ENCODE peak calls at places on chromosomes 12 and 14, in five cellular contexts. C is SK-N-SH, Y is HCT116, T is MM.1S, O is neural progenitor cell. K is an unnamed sample.

GRCh38 chr14:90204516-90204915 is 51.8 kb upstream of the PSMC1 start:
- DNase-seq in C (no peak), Y (no peak), T (no peak), O (no peak), K (no peak)

GRCh38 chr14:34078117-34078743 is 127.4 kb upstream of the EGLN3 start:
- DNase-seq in C (no peak), Y (no peak), T (no peak), O (no peak), K (peak)

GRCh38 chr12:121892673-121893561 is 4.3 kb downstream of the PSMD9 start:
- DNase-seq in C (no peak), Y (no peak), T (no peak), O (no peak), K (peak)

GRCh38 chr14:64293976-64294671 is at the start of gene ESR2:
- DNase-seq in C (peak), Y (no peak), T (peak), O (peak), K (peak)

GRCh38 chr12:100953677-100954076 is 159.1 kb downstream of the ANO4 start:
- DNase-seq in C (no peak), Y (no peak), T (no peak), O (no peak), K (no peak)

GRCh38 chr14:36507847-36508417 is 12.1 kb downstream of the NKX2-1 start:
- DNase-seq in C (no peak), Y (no peak), T (no peak), O (no peak), K (no peak)

GRCh38 chr12:93896427-93896826 is 219.3 kb downstream of the CRADD start:
- DNase-seq in C (peak), Y (no peak), T (no peak), O (peak), K (no peak)

GRCh38 chr12:131622422-131622955 is 88.4 kb upstream of the SFSWAP start:
- DNase-seq in C (no peak), Y (no peak), T (no peak), O (no peak), K (no peak)

GRCh38 chr14:58876613-58877012 is 238.9 kb downstream of the DACT1 start:
- DNase-seq in C (no peak), Y (no peak), T (no peak), O (no peak), K (no peak)

GRCh38 chr12:51622564-51622963 is 31.5 kb downstream of the SCN8A start:
- DNase-seq in C (no peak), Y (no peak), T (no peak), O (no peak), K (peak)

GRCh38 chr12:129901256-129901655 is 2.6 kb downstream of the TMEM132D start:
- DNase-seq in C (no peak), Y (no peak), T (no peak), O (no peak), K (no peak)

GRCh38 chr12:117363263-117363662 is 1.8 kb upstream of the NOS1 start:
- DNase-seq in C (no peak), Y (no peak), T (no peak), O (no peak), K (no peak)

GRCh38 chr14:23485311-23485710 is 15.8 kb downstream of the NGDN start:
- DNase-seq in C (no peak), Y (no peak), T (no peak), O (no peak), K (no peak)

GRCh38 chr14:102504951-102505600 is 4.5 kb downstream of the ANKRD9 start:
- DNase-seq in C (no peak), Y (no peak), T (no peak), O (no peak), K (no peak)

GRCh38 chr14:54489731-54490447 is 1.1 kb upstream of the GMFB start:
- DNase-seq in C (no peak), Y (no peak), T (no peak), O (no peak), K (peak)

GRCh38 chr12:70393787-70394519 is 27.9 kb downstream of the KCNMB4 start:
- DNase-seq in C (no peak), Y (no peak), T (no peak), O (no peak), K (peak)

GRCh38 chr12:53098354-53098981 is 1.0 kb downstream of the IGFBP6 start:
- DNase-seq in C (no peak), Y (peak), T (peak), O (no peak), K (peak)

GRCh38 chr12:124915249-124916236 is 1.1 kb upstream of the UBC start:
- DNase-seq in C (no peak), Y (no peak), T (peak), O (peak), K (peak)

GRCh38 chr14:61474671-61475070 is 153.3 kb downstream of the PRKCH start:
- DNase-seq in C (no peak), Y (no peak), T (no peak), O (no peak), K (no peak)

GRCh38 chr12:93943766-93944165 is 204.6 kb upstream of the PLXNC1 start:
- DNase-seq in C (no peak), Y (peak), T (no peak), O (no peak), K (peak)

GRCh38 chr14:92108345-92109254 is 2.2 kb upstream of the ATXN3 start:
- DNase-seq in C (no peak), Y (no peak), T (no peak), O (peak), K (no peak)

GRCh38 chr12:118136559-118137003 is 657 bp downstream of the PEBP1 start:
- DNase-seq in C (peak), Y (no peak), T (peak), O (peak), K (peak)

GRCh38 chr12:123076604-123077297 is 74.1 kb downstream of the PITPNM2 start:
- DNase-seq in C (peak), Y (no peak), T (no peak), O (no peak), K (peak)

GRCh38 chr12:25001311-25001710 is 52.4 kb upstream of the BCAT1 start:
- DNase-seq in C (no peak), Y (no peak), T (no peak), O (no peak), K (no peak)

GRCh38 chr12:43891856-43892574 is 56.1 kb downstream of the TMEM117 start:
- DNase-seq in C (no peak), Y (no peak), T (no peak), O (no peak), K (peak)

GRCh38 chr12:94143444-94143843 is 4.9 kb upstream of the PLXNC1 start:
- DNase-seq in C (no peak), Y (no peak), T (no peak), O (no peak), K (no peak)

GRCh38 chr12:14845350-14845750 is 2.0 kb upstream of the ART4 start:
- DNase-seq in C (peak), Y (peak), T (peak), O (peak), K (peak)

GRCh38 chr14:56318393-56319115 is 200.3 kb downstream of the PELI2 start:
- DNase-seq in C (no peak), Y (no peak), T (no peak), O (no peak), K (no peak)

GRCh38 chr14:24335461-24336146 is 733 bp upstream of the ADCY4 start:
- DNase-seq in C (peak), Y (no peak), T (no peak), O (no peak), K (no peak)

GRCh38 chr12:108424026-108424425 is 84.9 kb upstream of the CMKLR1 start:
- DNase-seq in C (no peak), Y (no peak), T (no peak), O (no peak), K (peak)

GRCh38 chr12:51183816-51184215 is 10.9 kb upstream of the TFCP2 start:
- DNase-seq in C (peak), Y (no peak), T (no peak), O (no peak), K (peak)

GRCh38 chr14:100904307-100905019 is 941 bp upstream of the RTL1 start:
- DNase-seq in C (peak), Y (no peak), T (no peak), O (peak), K (peak)

DNA sequence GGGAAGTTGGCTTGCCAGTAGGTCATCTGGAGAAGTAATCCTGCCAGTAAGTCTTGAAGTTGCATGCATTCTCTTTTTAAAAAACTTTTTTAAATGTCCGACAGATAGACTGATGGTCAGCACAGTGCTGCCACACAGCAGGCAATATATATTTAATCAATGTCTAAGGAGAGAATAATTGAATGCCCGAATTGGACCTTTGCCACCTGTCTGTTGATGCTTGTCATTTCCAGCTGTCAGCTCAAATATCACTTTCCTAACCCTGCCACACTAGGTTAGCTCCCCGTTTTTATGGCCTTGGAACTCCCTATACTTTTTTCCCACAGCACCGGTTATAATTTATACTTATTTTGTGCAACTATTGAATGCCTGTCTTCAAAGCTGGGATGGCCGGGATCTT is 2.1 kb upstream of the SLC15A4 start:
- DNase-seq in C (no peak), Y (no peak), T (no peak), O (no peak), K (no peak)
- TF ChIP-seq EZH2phosphoT487 in C (no peak), Y (no peak), T (no peak), O (no peak), K (no peak)

DNA sequence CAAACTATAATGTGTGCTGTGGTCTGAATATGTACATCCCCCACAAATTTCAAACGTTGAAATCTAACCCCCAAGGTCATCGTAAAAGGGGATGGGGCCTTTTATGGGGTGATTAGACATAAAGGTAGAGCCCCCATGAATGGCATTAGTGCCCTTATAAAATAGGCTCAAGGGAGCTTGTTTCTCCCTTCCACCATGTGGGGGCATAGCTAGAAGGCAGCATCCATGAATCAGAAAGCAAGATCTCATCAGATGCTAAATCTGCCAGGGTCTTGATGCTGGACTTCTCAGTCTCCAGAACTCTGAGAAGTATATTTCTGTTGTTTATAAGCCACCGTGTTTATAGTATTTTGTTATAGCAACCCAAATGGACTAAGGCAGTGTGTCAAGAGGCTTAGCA is 33.4 kb upstream of the IGF1 start:
- DNase-seq in C (no peak), Y (no peak), T (no peak), O (no peak), K (no peak)
- TF ChIP-seq CTCF in C (no peak), Y (no peak), T (no peak), O (peak), K (no peak)

DNA sequence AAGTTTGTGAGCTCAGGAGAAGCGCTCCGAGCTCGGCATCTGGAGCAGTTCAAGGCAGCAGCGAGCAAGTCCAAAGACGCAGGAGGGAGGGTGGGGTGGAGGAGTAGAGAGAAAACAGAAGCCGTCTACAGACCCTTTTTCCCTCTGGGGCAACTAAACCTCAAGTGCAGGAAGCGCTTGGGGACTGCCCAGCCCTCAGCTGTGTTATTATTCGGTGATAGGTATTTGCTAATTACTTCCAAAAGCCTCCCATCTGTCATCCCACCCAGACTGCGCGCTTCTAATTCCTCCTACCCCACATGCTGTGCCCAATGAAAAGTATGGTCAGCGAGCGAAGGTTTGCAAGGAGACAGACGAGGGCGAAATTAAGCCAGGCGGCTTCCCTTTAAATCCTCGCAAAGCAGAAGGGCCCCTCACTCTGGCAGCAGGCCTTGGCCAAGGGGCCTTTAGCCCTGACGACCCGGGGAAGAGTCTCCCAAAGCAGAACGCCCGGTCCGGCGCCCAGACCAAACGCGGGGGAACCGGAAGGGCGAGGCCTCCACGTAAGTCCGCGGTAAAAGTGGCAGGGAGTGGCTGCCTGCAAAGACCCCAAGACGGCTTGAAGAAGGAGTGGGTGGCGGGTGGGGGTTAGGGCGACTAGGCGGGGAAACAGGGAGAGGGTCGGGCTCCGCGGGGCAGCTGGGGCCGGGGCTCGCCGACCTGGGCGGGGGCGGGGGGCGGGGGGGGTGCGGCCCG is 502 bp upstream of the CD9 start:
- DNase-seq in C (no peak), Y (no peak), T (peak), O (peak), K (peak)
- H3K9ac ChIP-seq in C (peak), Y (peak), T (peak), O (no peak), K (peak)

DNA sequence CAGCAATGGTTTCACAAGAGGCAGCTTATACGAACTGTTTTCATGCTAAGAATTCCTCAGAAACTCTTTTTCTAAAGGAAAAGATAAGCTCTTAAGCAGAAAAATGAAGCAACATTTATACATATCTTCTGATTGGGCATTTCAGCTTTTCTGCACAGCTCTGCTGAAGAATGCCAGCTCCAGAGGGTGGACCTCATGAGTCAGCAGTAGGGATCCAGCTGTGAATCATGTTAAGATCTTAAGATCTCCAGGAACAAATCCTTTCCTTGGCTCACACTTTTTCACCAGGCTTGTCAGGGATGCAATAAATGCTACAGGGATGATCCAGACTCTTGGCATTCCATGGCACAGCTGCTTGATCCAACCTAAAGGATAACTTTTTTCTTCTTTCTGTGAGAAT is 477.1 kb upstream of the CCDC196 start:
- DNase-seq in C (no peak), Y (peak), T (no peak), O (peak), K (peak)
- TF ChIP-seq EZH2phosphoT487 in C (no peak), Y (no peak), T (no peak), O (no peak), K (no peak)

DNA sequence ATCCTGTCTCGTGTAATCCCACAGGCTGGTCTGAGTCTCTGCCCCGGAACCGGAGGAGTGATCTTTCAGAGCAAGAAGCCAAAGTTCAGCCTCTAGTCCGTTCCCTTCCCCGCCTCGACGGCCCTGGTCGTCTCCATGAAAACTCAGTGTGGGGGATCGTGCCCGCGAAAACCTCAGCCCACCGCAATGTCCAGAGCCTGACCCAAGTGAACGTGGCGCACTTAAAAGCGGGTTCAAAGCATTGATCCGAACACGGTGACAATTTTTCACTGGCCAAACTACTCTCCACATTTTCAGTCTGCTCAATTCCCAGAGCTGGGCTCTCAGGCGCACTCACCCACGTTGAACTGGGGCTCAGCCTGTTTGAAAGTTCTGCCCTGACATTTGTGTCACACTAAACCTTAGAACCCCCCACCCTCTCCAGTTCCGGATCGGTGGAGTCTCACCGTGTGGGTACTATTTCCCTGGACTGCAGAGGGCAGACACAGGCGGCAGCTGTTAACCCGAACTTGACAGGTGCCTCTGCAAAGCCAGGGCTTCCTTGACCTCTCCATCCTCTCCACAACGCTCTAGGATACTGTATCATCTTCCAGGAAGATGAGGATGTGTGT is 883 bp upstream of the PRICKLE1 start:
- DNase-seq in C (peak), Y (no peak), T (peak), O (peak), K (peak)
- TF ChIP-seq CTCF in C (no peak), Y (peak), T (no peak), O (no peak), K (peak)

DNA sequence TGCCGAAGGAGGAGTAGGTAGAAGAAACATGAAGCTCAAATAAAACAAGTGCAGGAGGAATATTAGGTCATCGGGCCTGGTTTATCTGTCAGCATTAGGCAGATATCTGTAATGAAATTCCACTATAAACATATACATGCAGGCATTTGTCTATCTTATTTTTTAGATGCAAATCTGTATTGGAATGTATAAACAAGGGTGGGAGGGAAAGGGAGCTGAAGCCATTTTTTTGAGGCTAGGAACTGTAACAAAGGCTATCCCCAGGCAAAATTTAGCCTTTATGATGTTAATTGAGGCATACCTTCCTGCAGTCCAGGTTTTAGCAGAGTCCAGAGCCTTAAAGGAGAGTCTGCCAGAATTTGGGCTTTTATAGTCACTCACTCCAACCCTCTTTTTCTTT is 72.5 kb downstream of the PHLDA1 start:
- DNase-seq in C (no peak), Y (no peak), T (no peak), O (peak), K (no peak)
- H3K9ac ChIP-seq in C (no peak), Y (peak), T (peak), O (no peak), K (no peak)

GRCh38 chr12:133233006-133233405 is 2.7 kb downstream of the ANHX start:
- DNase-seq in C (no peak), Y (no peak), T (no peak), O (no peak), K (no peak)
- TF ChIP-seq EZH2phosphoT487 in C (no peak), Y (no peak), T (no peak), O (no peak), K (no peak)

GRCh38 chr12:29241821-29242591 is 92.9 kb downstream of the FAR2 start:
- DNase-seq in C (peak), Y (peak), T (no peak), O (peak), K (peak)
- TF ChIP-seq CTCF in C (no peak), Y (no peak), T (no peak), O (no peak), K (peak)

K was measured in PC-3.